ENCODE peak calls at places on chromosome 17, in four cellular contexts. L is HEK293T, C is K562, O is GM12878. D is an unnamed sample.
A peak's percentile ranks its signal among the peaks of the same experiment; 100 is the strongest.

GRCh38 chr17:27855454-27855853 is 37.7 kb downstream of the LYRM9 start:
- DNase-seq in L (no peak), C (no peak), O (no peak), D (no peak)

GRCh38 chr17:79079421-79080200 is 5.0 kb downstream of the ENGASE start:
- DNase-seq in L (no peak), C (no peak), O (no peak), D (no peak)

GRCh38 chr17:80518392-80518791 is 26.2 kb upstream of the RPTOR start:
- DNase-seq in L (no peak), C (no peak), O (no peak), D (no peak)

GRCh38 chr17:82104797-82105416 is 6.9 kb upstream of the FASN start:
- DNase-seq in L (no peak), C (no peak), O (no peak), D (no peak)

GRCh38 chr17:64230551-64231408 is 32.3 kb downstream of the TEX2 start:
- DNase-seq in L (no peak), C (no peak), O (no peak), D (no peak)

GRCh38 chr17:73393962-73394361 is 82.2 kb upstream of the CDC42EP4 start:
- DNase-seq in L (no peak), C (peak; percentile 53), O (no peak), D (peak; percentile 20)

GRCh38 chr17:13158511-13159240 is 140.8 kb upstream of the ELAC2 start:
- DNase-seq in L (no peak), C (no peak), O (no peak), D (no peak)

GRCh38 chr17:37110012-37110701 is 161.4 kb downstream of the AATF start:
- DNase-seq in L (no peak), C (no peak), O (no peak), D (no peak)

GRCh38 chr17:66976781-66977201 is 12.3 kb downstream of the CACNG4 start:
- DNase-seq in L (no peak), C (no peak), O (no peak), D (no peak)

GRCh38 chr17:45020354-45021138 is 30.9 kb downstream of the DCAKD start:
- DNase-seq in L (no peak), C (no peak), O (no peak), D (no peak)

GRCh38 chr17:71503710-71504471 is 616.9 kb upstream of the SOX9 start:
- DNase-seq in L (no peak), C (no peak), O (no peak), D (no peak)

GRCh38 chr17:73293480-73293911 is 18.3 kb downstream of the CDC42EP4 start:
- DNase-seq in L (no peak), C (no peak), O (no peak), D (no peak)

GRCh38 chr17:60087882-60088669 is 9.4 kb upstream of the HEATR6 start:
- DNase-seq in L (peak; percentile 72), C (no peak), O (no peak), D (peak; percentile 41)

GRCh38 chr17:51948128-51948527 is 210.4 kb downstream of the CA10 start:
- DNase-seq in L (no peak), C (no peak), O (no peak), D (no peak)

GRCh38 chr17:44529864-44530263 is 26.7 kb upstream of the GPATCH8 start:
- DNase-seq in L (no peak), C (no peak), O (no peak), D (no peak)

GRCh38 chr17:83036193-83036592 is 43.2 kb upstream of the METRNL start:
- DNase-seq in L (no peak), C (no peak), O (no peak), D (no peak)

GRCh38 chr17:34235389-34236028 is 19.6 kb upstream of the CCL2 start:
- DNase-seq in L (no peak), C (no peak), O (no peak), D (no peak)

GRCh38 chr17:47682138-47682537 is 11.8 kb upstream of the TBKBP1 start:
- DNase-seq in L (no peak), C (no peak), O (no peak), D (no peak)

GRCh38 chr17:4738136-4739121 is 1.2 kb upstream of the ZMYND15 start:
- DNase-seq in L (no peak), C (no peak), O (no peak), D (no peak)

GRCh38 chr17:10210151-10210574 is 11.8 kb upstream of the GAS7 start:
- DNase-seq in L (no peak), C (no peak), O (no peak), D (no peak)
- TF ChIP-seq TARDBP in L (no peak), C (no peak), O (no peak), D (no peak)

DNA sequence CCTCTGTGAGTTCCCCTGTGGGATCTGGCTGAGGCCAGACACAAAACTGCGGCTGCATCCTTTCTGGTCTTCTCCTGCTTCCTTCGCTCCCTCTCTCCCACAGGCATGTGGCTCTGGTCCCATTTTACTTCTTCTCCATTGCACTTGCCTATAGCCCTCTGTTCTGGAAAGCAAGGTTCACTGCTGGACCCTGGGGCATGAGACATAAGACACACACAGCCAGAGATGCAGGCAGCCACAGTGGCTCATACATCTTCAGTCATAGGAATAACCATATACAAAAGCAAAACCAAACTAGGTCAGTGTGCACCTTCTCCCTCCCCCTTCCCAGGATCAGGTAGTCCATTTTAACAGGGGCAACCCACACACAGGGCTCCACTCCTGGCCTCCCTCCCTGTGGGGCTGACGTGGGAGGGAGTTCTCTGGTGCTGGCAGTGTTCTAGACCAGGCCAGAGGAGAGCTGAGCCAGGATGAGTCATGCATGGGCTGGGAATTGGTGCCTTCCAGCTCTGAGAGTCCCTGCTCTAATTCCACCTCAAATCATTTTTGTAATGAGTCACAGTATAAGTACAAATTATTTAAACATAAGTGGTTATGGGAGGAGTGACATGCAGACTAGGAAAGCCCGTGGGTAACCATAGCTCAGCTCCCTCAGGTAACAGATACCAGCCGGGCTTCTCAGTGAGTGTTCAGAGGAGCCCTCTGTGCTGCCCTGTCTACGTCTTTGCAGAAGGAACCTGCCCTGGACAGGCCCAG is 58.0 kb downstream of the ASIC2 start:
- DNase-seq in L (no peak), C (no peak), O (no peak), D (no peak)
- TF ChIP-seq TARDBP in L (no peak), C (no peak), O (no peak), D (no peak)

GRCh38 chr17:41538565-41538991 is 10.5 kb upstream of the KRT19 start:
- DNase-seq in L (no peak), C (no peak), O (no peak), D (no peak)
- TF ChIP-seq TARDBP in L (no peak), C (no peak), O (no peak), D (no peak)

GRCh38 chr17:31918701-31919128 is 17.2 kb upstream of the UTP6 start:
- DNase-seq in L (no peak), C (no peak), O (no peak), D (peak; percentile 5)

GRCh38 chr17:31919802-31920525 is 16.8 kb upstream of the SUZ12 start:
- DNase-seq in L (no peak), C (no peak), O (no peak), D (peak; percentile 6)

GRCh38 chr17:31916496-31917064 is 15.1 kb upstream of the UTP6 start:
- DNase-seq in L (no peak), C (no peak), O (no peak), D (no peak)

GRCh38 chr17:31915456-31916100 is 14.1 kb upstream of the UTP6 start:
- DNase-seq in L (no peak), C (no peak), O (no peak), D (no peak)

DNA sequence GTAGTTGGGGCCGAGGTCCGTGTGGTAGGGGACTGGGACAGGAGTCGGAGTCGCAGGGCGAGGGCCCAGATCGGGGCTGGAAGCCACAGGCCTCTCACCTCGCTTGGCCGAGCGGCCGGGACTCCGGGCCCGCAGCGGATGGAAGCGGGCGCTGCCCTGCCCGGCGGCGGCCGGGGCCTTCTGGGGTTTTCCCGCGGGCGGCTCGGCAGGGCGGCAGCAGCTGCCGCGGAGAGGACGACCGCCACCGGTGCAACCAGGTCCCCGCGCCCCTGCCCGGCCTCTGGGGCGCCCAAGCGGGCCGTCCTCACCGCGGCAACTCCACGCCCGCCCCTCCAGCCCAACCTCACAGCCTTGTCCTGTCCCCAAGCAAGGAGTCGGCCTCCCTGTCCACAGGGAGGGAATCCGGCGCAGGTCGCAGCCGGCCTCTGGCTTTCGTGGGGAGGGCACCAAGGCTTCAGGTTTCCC is 15.6 kb upstream of the UTP6 start:
- DNase-seq in L (no peak), C (no peak), O (no peak), D (no peak)
- TF ChIP-seq TARDBP in L (no peak), C (no peak), O (no peak), D (no peak)

GRCh38 chr17:19629449-19629848 is 19.1 kb upstream of the ALDH3A2 start:
- DNase-seq in L (no peak), C (no peak), O (no peak), D (no peak)
- TF ChIP-seq TARDBP in L (no peak), C (no peak), O (no peak), D (no peak)

DNA sequence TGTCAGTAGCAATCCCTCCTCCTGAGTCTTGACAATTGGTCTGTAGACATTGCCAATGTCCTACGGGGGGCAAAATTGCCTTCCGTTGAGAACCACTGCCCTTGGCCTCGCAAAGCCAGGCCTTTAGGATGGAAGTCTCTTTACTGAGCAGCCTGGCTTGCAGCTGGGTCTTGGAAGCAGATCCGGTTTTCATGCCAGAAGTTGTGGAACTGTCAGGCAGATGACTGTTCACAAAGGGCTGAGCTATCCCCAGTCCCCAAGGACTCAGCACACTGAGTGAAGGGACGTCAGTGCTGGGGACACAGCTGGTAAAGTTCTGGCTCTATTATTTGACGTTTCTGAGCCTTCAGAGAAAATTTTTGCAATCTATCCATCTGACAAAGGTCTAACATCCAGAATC is 83.2 kb downstream of the WSCD1 start:
- DNase-seq in L (no peak), C (no peak), O (no peak), D (no peak)
- TF ChIP-seq TARDBP in L (no peak), C (no peak), O (no peak), D (no peak)

GRCh38 chr17:49692751-49693150 is 14.9 kb upstream of the SPOP start:
- DNase-seq in L (no peak), C (no peak), O (no peak), D (no peak)

GRCh38 chr17:49695698-49696232 is 12.0 kb downstream of the SLC35B1 start:
- DNase-seq in L (no peak), C (no peak), O (no peak), D (no peak)

GRCh38 chr17:49694847-49695697 is 12.7 kb downstream of the SLC35B1 start:
- DNase-seq in L (peak; percentile 53), C (peak; percentile 57), O (no peak), D (peak; percentile 30)

GRCh38 chr17:49698005-49698404 is 9.8 kb downstream of the SLC35B1 start:
- DNase-seq in L (no peak), C (no peak), O (no peak), D (no peak)

GRCh38 chr17:49696233-49696761 is 11.5 kb downstream of the SLC35B1 start:
- DNase-seq in L (no peak), C (no peak), O (peak; percentile 72), D (no peak)
- TF ChIP-seq TARDBP in L (no peak), C (no peak), O (no peak), D (no peak)

GRCh38 chr17:75059369-75060345 is 12.6 kb downstream of the KCTD2 start:
- DNase-seq in L (no peak), C (peak; percentile 17), O (no peak), D (peak; percentile 45)
- TF ChIP-seq TARDBP in L (no peak), C (no peak), O (no peak), D (no peak)